ENCODE peak calls at places on chromosomes 7 and 10, in nine cellular contexts. A, R, K, Z, B, S, O, W and D are unnamed samples.

GRCh38 chr10:42618424-42618823 is 19.9 kb downstream of the ZNF33B start:
- DNase-seq in A (no peak), R (no peak), K (no peak), Z (no peak), B (no peak), S (no peak), O (no peak), W (no peak), D (no peak)

GRCh38 chr7:52498319-52498718 is 537.1 kb upstream of the POM121L12 start:
- DNase-seq in A (peak), R (no peak), K (no peak), Z (no peak), B (no peak), S (no peak), O (no peak), W (no peak), D (no peak)

GRCh38 chr7:7254908-7255307 is 72.6 kb downstream of the C1GALT1 start:
- DNase-seq in A (peak), R (no peak), K (no peak), Z (no peak), B (no peak), S (no peak), O (no peak), W (no peak), D (no peak)

GRCh38 chr10:119750391-119751230 is 24.8 kb downstream of the INPP5F start:
- DNase-seq in A (peak), R (no peak), K (peak), Z (peak), B (peak), S (peak), O (peak), W (peak), D (peak)

GRCh38 chr10:15369642-15370211 is 1.4 kb downstream of the FAM171A1 start:
- DNase-seq in A (no peak), R (no peak), K (no peak), Z (no peak), B (no peak), S (no peak), O (no peak), W (peak), D (no peak)

GRCh38 chr10:77614778-77615625 is 22.6 kb downstream of the KCNMA1 start:
- DNase-seq in A (no peak), R (no peak), K (no peak), Z (no peak), B (no peak), S (no peak), O (no peak), W (no peak), D (peak)

GRCh38 chr7:67387851-67388250 is 391.2 kb downstream of the TYW1 start:
- DNase-seq in A (no peak), R (no peak), K (no peak), Z (no peak), B (no peak), S (no peak), O (no peak), W (no peak), D (no peak)

GRCh38 chr7:37408885-37409248 is 39.8 kb downstream of the ELMO1 start:
- DNase-seq in A (no peak), R (no peak), K (no peak), Z (peak), B (no peak), S (no peak), O (no peak), W (no peak), D (no peak)

GRCh38 chr10:74034301-74034700 is 36.4 kb downstream of the VCL start:
- DNase-seq in A (no peak), R (no peak), K (no peak), Z (no peak), B (no peak), S (no peak), O (no peak), W (no peak), D (no peak)

GRCh38 chr7:130063036-130063435 is 7.3 kb upstream of the KLHDC10 start:
- DNase-seq in A (peak), R (peak), K (peak), Z (peak), B (peak), S (peak), O (peak), W (peak), D (no peak)

GRCh38 chr7:129368389-129368986 is 65.7 kb upstream of the STRIP2 start:
- DNase-seq in A (no peak), R (no peak), K (no peak), Z (peak), B (no peak), S (no peak), O (no peak), W (no peak), D (no peak)

GRCh38 chr7:95421847-95422444 is 12.9 kb downstream of the PON2 start:
- DNase-seq in A (no peak), R (no peak), K (no peak), Z (peak), B (no peak), S (no peak), O (no peak), W (no peak), D (no peak)

GRCh38 chr10:47079177-47079580 is 168.0 kb downstream of the PTPN20 start:
- DNase-seq in A (no peak), R (no peak), K (no peak), Z (peak), B (no peak), S (no peak), O (no peak), W (no peak), D (no peak)

GRCh38 chr7:102834999-102835398 is 77.8 kb upstream of the LRRC17 start:
- DNase-seq in A (no peak), R (no peak), K (no peak), Z (peak), B (no peak), S (peak), O (no peak), W (no peak), D (no peak)

GRCh38 chr10:124534231-124534798 is 72.7 kb downstream of the LHPP start:
- DNase-seq in A (peak), R (no peak), K (no peak), Z (no peak), B (no peak), S (no peak), O (peak), W (peak), D (peak)

GRCh38 chr10:71438761-71439160 is 42.0 kb downstream of the CDH23 start:
- DNase-seq in A (no peak), R (no peak), K (no peak), Z (no peak), B (no peak), S (no peak), O (no peak), W (no peak), D (no peak)

GRCh38 chr10:52318822-52319464 is 4.9 kb downstream of the DKK1 start:
- DNase-seq in A (no peak), R (no peak), K (no peak), Z (no peak), B (peak), S (peak), O (no peak), W (no peak), D (no peak)

GRCh38 chr7:25158962-25159361 is 33.9 kb upstream of the CYCS start:
- DNase-seq in A (no peak), R (no peak), K (no peak), Z (no peak), B (no peak), S (no peak), O (no peak), W (no peak), D (no peak)

GRCh38 chr7:101536232-101536631 is 92.9 kb downstream of the MYL10 start:
- DNase-seq in A (no peak), R (no peak), K (no peak), Z (no peak), B (no peak), S (no peak), O (no peak), W (no peak), D (no peak)

GRCh38 chr10:104120903-104121484 is 977 bp upstream of the SFR1 start:
- DNase-seq in A (peak), R (peak), K (peak), Z (peak), B (peak), S (peak), O (peak), W (peak), D (peak)

GRCh38 chr7:12800501-12800900 is 113.1 kb downstream of the ARL4A start:
- DNase-seq in A (no peak), R (no peak), K (no peak), Z (no peak), B (no peak), S (no peak), O (no peak), W (no peak), D (no peak)

GRCh38 chr7:26618898-26619297 is 245.5 kb downstream of the SKAP2 start:
- DNase-seq in A (no peak), R (no peak), K (no peak), Z (no peak), B (no peak), S (no peak), O (no peak), W (no peak), D (no peak)

GRCh38 chr10:76903387-76903786 is 734.2 kb downstream of the KCNMA1 start:
- DNase-seq in A (no peak), R (no peak), K (no peak), Z (no peak), B (no peak), S (no peak), O (no peak), W (no peak), D (no peak)

GRCh38 chr10:13990918-13991317 is 339.8 kb downstream of the FRMD4A start:
- DNase-seq in A (no peak), R (no peak), K (no peak), Z (no peak), B (no peak), S (peak), O (no peak), W (no peak), D (no peak)

GRCh38 chr7:101882595-101883564 is 65.5 kb downstream of the CUX1 start:
- DNase-seq in A (peak), R (no peak), K (no peak), Z (no peak), B (peak), S (peak), O (peak), W (peak), D (peak)

GRCh38 chr10:132172091-132173066 is 14.4 kb upstream of the DPYSL4 start:
- DNase-seq in A (no peak), R (no peak), K (no peak), Z (no peak), B (no peak), S (no peak), O (no peak), W (no peak), D (no peak)

GRCh38 chr10:98223874-98224273 is 44.1 kb downstream of the LOXL4 start:
- DNase-seq in A (no peak), R (no peak), K (no peak), Z (no peak), B (no peak), S (no peak), O (no peak), W (no peak), D (no peak)

GRCh38 chr7:12358694-12359093 is 45.0 kb downstream of the VWDE start:
- DNase-seq in A (no peak), R (no peak), K (no peak), Z (no peak), B (no peak), S (no peak), O (no peak), W (no peak), D (no peak)